ENCODE peak calls at places on chromosome 15, in four cellular contexts. One of them, this sample, is unnamed.

GRCh38 chr15:41936649-41937567 is 35.4 kb downstream of the EHD4 start:
- DNase-seq in psoas muscle: peak; percentile 65
- DNase-seq in fibroblast of lung: peak; percentile 81
- DNase-seq in pancreas: no peak
- DNase-seq in this sample: no peak

GRCh38 chr15:40445411-40446055 is 4.8 kb downstream of the BAHD1 start:
- DNase-seq in psoas muscle: no peak
- DNase-seq in fibroblast of lung: peak; percentile 77
- DNase-seq in pancreas: no peak
- DNase-seq in this sample: no peak

GRCh38 chr15:29266052-29266572 is 3.5 kb downstream of the NSMCE3 start:
- DNase-seq in psoas muscle: no peak
- DNase-seq in fibroblast of lung: no peak
- DNase-seq in pancreas: no peak
- DNase-seq in this sample: no peak

GRCh38 chr15:66240240-66240842 is 13.2 kb downstream of the MEGF11 start:
- DNase-seq in psoas muscle: no peak
- DNase-seq in fibroblast of lung: no peak
- DNase-seq in pancreas: no peak
- DNase-seq in this sample: no peak

GRCh38 chr15:62624541-62625399 is 417.8 kb upstream of the TPM1 start:
- DNase-seq in psoas muscle: no peak
- DNase-seq in fibroblast of lung: peak; percentile 79
- DNase-seq in pancreas: no peak
- DNase-seq in this sample: no peak

GRCh38 chr15:49036650-49037545 is 9.3 kb downstream of the SECISBP2L start:
- DNase-seq in psoas muscle: no peak
- DNase-seq in fibroblast of lung: peak; percentile 69
- DNase-seq in pancreas: no peak
- DNase-seq in this sample: no peak

GRCh38 chr15:68656438-68656739 is 77.6 kb downstream of the CORO2B start:
- DNase-seq in psoas muscle: no peak
- DNase-seq in fibroblast of lung: no peak
- DNase-seq in pancreas: no peak
- DNase-seq in this sample: no peak

GRCh38 chr15:61034793-61035710 is 194.1 kb downstream of the RORA start:
- DNase-seq in psoas muscle: no peak
- DNase-seq in fibroblast of lung: peak; percentile 80
- DNase-seq in pancreas: no peak
- DNase-seq in this sample: no peak

GRCh38 chr15:71093089-71094024 is 21.9 kb upstream of the THSD4 start:
- DNase-seq in psoas muscle: no peak
- DNase-seq in fibroblast of lung: peak; percentile 92
- DNase-seq in pancreas: peak; percentile 28
- DNase-seq in this sample: no peak

GRCh38 chr15:91073768-91074167 is 26.3 kb upstream of the SV2B start:
- DNase-seq in psoas muscle: no peak
- DNase-seq in fibroblast of lung: no peak
- DNase-seq in pancreas: no peak
- DNase-seq in this sample: no peak

GRCh38 chr15:89330881-89331595 is 3.6 kb downstream of the POLG start:
- DNase-seq in psoas muscle: no peak
- DNase-seq in fibroblast of lung: no peak
- DNase-seq in pancreas: no peak
- DNase-seq in this sample: no peak

GRCh38 chr15:73573572-73573971 is 59.6 kb downstream of the NPTN start:
- DNase-seq in psoas muscle: no peak
- DNase-seq in fibroblast of lung: peak; percentile 44
- DNase-seq in pancreas: no peak
- DNase-seq in this sample: peak; percentile 67

GRCh38 chr15:89972085-89972484 is 29.0 kb upstream of the ZNF710 start:
- DNase-seq in psoas muscle: no peak
- DNase-seq in fibroblast of lung: no peak
- DNase-seq in pancreas: no peak
- DNase-seq in this sample: no peak

GRCh38 chr15:83845230-83845629 is 191.3 kb downstream of the ADAMTSL3 start:
- DNase-seq in psoas muscle: no peak
- DNase-seq in fibroblast of lung: peak; percentile 83
- DNase-seq in pancreas: no peak
- DNase-seq in this sample: no peak

GRCh38 chr15:77865701-77866100 is 211.8 kb downstream of the TBC1D2B start:
- DNase-seq in psoas muscle: peak; percentile 17
- DNase-seq in fibroblast of lung: no peak
- DNase-seq in pancreas: no peak
- DNase-seq in this sample: no peak

GRCh38 chr15:59289574-59289973 is 82.9 kb downstream of the LDHAL6B start:
- DNase-seq in psoas muscle: no peak
- DNase-seq in fibroblast of lung: no peak
- DNase-seq in pancreas: no peak
- DNase-seq in this sample: no peak

GRCh38 chr15:39556461-39556860 is 24.4 kb upstream of the THBS1 start:
- DNase-seq in psoas muscle: no peak
- DNase-seq in fibroblast of lung: no peak
- DNase-seq in pancreas: no peak
- DNase-seq in this sample: no peak

GRCh38 chr15:64443747-64444621 is 16.4 kb upstream of the ZNF609 start:
- DNase-seq in psoas muscle: no peak
- DNase-seq in fibroblast of lung: peak; percentile 93
- DNase-seq in pancreas: peak; percentile 30
- DNase-seq in this sample: peak; percentile 37

GRCh38 chr15:44584162-44584749 is 47.3 kb downstream of the EIF3J start:
- DNase-seq in psoas muscle: no peak
- DNase-seq in fibroblast of lung: peak; percentile 9
- DNase-seq in pancreas: peak; percentile 56
- DNase-seq in this sample: peak; percentile 79

DNA sequence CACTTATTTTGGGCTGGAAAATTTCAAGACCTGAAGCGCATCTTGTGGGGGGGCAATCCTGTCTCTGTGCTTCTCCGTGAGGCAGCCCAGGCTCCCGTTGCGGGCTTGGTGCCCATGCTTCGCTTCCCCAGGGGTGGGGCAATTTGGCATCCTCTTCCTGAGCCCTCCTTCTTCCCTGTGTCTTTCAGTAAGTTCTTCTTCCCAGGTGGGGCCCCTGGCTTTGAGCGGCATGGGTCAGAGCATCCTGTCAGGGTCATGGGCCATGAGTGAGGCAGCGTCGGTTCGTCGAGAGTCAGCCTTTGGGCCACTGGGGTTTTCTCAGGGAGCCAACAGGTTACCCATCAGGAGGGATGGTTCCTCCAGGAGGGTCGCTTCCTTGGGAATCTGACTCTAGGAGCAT is 200.7 kb downstream of the UBE3A start:
- DNase-seq in psoas muscle: peak; percentile 25
- DNase-seq in fibroblast of lung: no peak
- DNase-seq in pancreas: no peak
- DNase-seq in this sample: no peak
- H3K9me3 ChIP-seq in psoas muscle: no peaks in the 10 kb centered on the region
- H3K9me3 ChIP-seq in fibroblast of lung: no peaks in the 10 kb centered on the region
- H3K9me3 ChIP-seq in pancreas: no peaks in the 10 kb centered on the region
- H3K9me3 ChIP-seq in this sample: peaks cover 34% of the 10 kb centered on the region

GRCh38 chr15:75142499-75142898 is 59.2 kb upstream of the C15orf39 start:
- DNase-seq in psoas muscle: no peak
- DNase-seq in fibroblast of lung: no peak
- DNase-seq in pancreas: no peak
- DNase-seq in this sample: no peak
- H3K9me3 ChIP-seq in psoas muscle: peaks cover 21% of the 10 kb centered on the region
- H3K9me3 ChIP-seq in fibroblast of lung: peaks cover 5% of the 10 kb centered on the region
- H3K9me3 ChIP-seq in pancreas: peaks cover 3% of the 10 kb centered on the region
- H3K9me3 ChIP-seq in this sample: peaks cover 36% of the 10 kb centered on the region

GRCh38 chr15:47834093-47834492 is 116.8 kb downstream of the SEMA6D start:
- DNase-seq in psoas muscle: no peak
- DNase-seq in fibroblast of lung: no peak
- DNase-seq in pancreas: no peak
- DNase-seq in this sample: no peak
- H3K9me3 ChIP-seq in psoas muscle: peaks cover 9% of the 10 kb centered on the region
- H3K9me3 ChIP-seq in fibroblast of lung: no peaks in the 10 kb centered on the region
- H3K9me3 ChIP-seq in pancreas: no peaks in the 10 kb centered on the region
- H3K9me3 ChIP-seq in this sample: no peaks in the 10 kb centered on the region

GRCh38 chr15:86336051-86336788 is 256.5 kb downstream of the AGBL1 start:
- DNase-seq in psoas muscle: no peak
- DNase-seq in fibroblast of lung: peak; percentile 97
- DNase-seq in pancreas: no peak
- DNase-seq in this sample: no peak
- H3K9me3 ChIP-seq in psoas muscle: no peaks in the 10 kb centered on the region
- H3K9me3 ChIP-seq in fibroblast of lung: no peaks in the 10 kb centered on the region
- H3K9me3 ChIP-seq in pancreas: no peaks in the 10 kb centered on the region
- H3K9me3 ChIP-seq in this sample: no peaks in the 10 kb centered on the region